ENCODE peak calls at places on chromosomes 4 and X, in four cellular contexts. One of them, this sample, is unnamed.

GRCh38 chr4:32425243-32425642 is 1705.1 kb downstream of the PCDH7 start:
- DNase-seq in spleen: no peak
- DNase-seq in choroid plexus epithelial cell: no peak
- DNase-seq in MM.1S: no peak
- DNase-seq in this sample: no peak

GRCh38 chr4:186587416-186588018 is 32.1 kb upstream of the MTNR1A start:
- DNase-seq in spleen: no peak
- DNase-seq in choroid plexus epithelial cell: peak
- DNase-seq in MM.1S: peak
- DNase-seq in this sample: peak

GRCh38 chr4:6562931-6563901 is 11.8 kb upstream of the MAN2B2 start:
- DNase-seq in spleen: no peak
- DNase-seq in choroid plexus epithelial cell: no peak
- DNase-seq in MM.1S: no peak
- DNase-seq in this sample: no peak

GRCh38 chr4:151173751-151174325 is 74.4 kb downstream of the RPS3A start:
- DNase-seq in spleen: no peak
- DNase-seq in choroid plexus epithelial cell: peak
- DNase-seq in MM.1S: no peak
- DNase-seq in this sample: peak

GRCh38 chrX:72029473-72030411 is 102.0 kb downstream of the RTL5 start:
- DNase-seq in spleen: no peak
- DNase-seq in choroid plexus epithelial cell: peak
- DNase-seq in MM.1S: no peak
- DNase-seq in this sample: peak

GRCh38 chr4:5747746-5748365 is 36.9 kb downstream of the EVC start:
- DNase-seq in spleen: no peak
- DNase-seq in choroid plexus epithelial cell: peak
- DNase-seq in MM.1S: no peak
- DNase-seq in this sample: peak

GRCh38 chrX:23505531-23506303 is 161.6 kb upstream of the PRDX4 start:
- DNase-seq in spleen: no peak
- DNase-seq in choroid plexus epithelial cell: no peak
- DNase-seq in MM.1S: no peak
- DNase-seq in this sample: no peak

GRCh38 chr4:56731857-56732256 is 50.8 kb upstream of the HOPX start:
- DNase-seq in spleen: no peak
- DNase-seq in choroid plexus epithelial cell: no peak
- DNase-seq in MM.1S: no peak
- DNase-seq in this sample: no peak

GRCh38 chr4:2273221-2273620 is 11.3 kb upstream of the MXD4 start:
- DNase-seq in spleen: peak
- DNase-seq in choroid plexus epithelial cell: no peak
- DNase-seq in MM.1S: no peak
- DNase-seq in this sample: no peak

GRCh38 chr4:28686618-28687017 is 1826.0 kb downstream of the STIM2 start:
- DNase-seq in spleen: peak
- DNase-seq in choroid plexus epithelial cell: peak
- DNase-seq in MM.1S: peak
- DNase-seq in this sample: peak

GRCh38 chr4:168449740-168450442 is 30.4 kb downstream of the DDX60L start:
- DNase-seq in spleen: no peak
- DNase-seq in choroid plexus epithelial cell: peak
- DNase-seq in MM.1S: no peak
- DNase-seq in this sample: peak

GRCh38 chrX:113512700-113513395 is 672.2 kb upstream of the AMOT start:
- DNase-seq in spleen: no peak
- DNase-seq in choroid plexus epithelial cell: peak
- DNase-seq in MM.1S: no peak
- DNase-seq in this sample: peak

GRCh38 chr4:100165809-100166208 is 24.5 kb downstream of the DDIT4L start:
- DNase-seq in spleen: no peak
- DNase-seq in choroid plexus epithelial cell: peak
- DNase-seq in MM.1S: no peak
- DNase-seq in this sample: no peak

GRCh38 chr4:40380647-40381046 is 45.5 kb downstream of the CHRNA9 start:
- DNase-seq in spleen: no peak
- DNase-seq in choroid plexus epithelial cell: no peak
- DNase-seq in MM.1S: no peak
- DNase-seq in this sample: no peak

GRCh38 chrX:27889878-27890277 is 82.1 kb downstream of the MAGEB10 start:
- DNase-seq in spleen: no peak
- DNase-seq in choroid plexus epithelial cell: no peak
- DNase-seq in MM.1S: no peak
- DNase-seq in this sample: no peak

GRCh38 chrX:98380106-98380505 is 1496.4 kb downstream of the RPA4 start:
- DNase-seq in spleen: no peak
- DNase-seq in choroid plexus epithelial cell: no peak
- DNase-seq in MM.1S: no peak
- DNase-seq in this sample: no peak

GRCh38 chr4:110361921-110362320 is 114.0 kb upstream of the ENPEP start:
- DNase-seq in spleen: no peak
- DNase-seq in choroid plexus epithelial cell: peak
- DNase-seq in MM.1S: no peak
- DNase-seq in this sample: peak

GRCh38 chr4:40916880-40917279 is 167.1 kb downstream of the NSUN7 start:
- DNase-seq in spleen: no peak
- DNase-seq in choroid plexus epithelial cell: peak
- DNase-seq in MM.1S: peak
- DNase-seq in this sample: peak

GRCh38 chr4:159238631-159239030 is 135.8 kb downstream of the RAPGEF2 start:
- DNase-seq in spleen: no peak
- DNase-seq in choroid plexus epithelial cell: no peak
- DNase-seq in MM.1S: no peak
- DNase-seq in this sample: no peak
- H3K4me3 ChIP-seq in spleen: no peak
- H3K4me3 ChIP-seq in choroid plexus epithelial cell: no peak
- H3K4me3 ChIP-seq in MM.1S: no peak
- H3K4me3 ChIP-seq in this sample: no peak

DNA sequence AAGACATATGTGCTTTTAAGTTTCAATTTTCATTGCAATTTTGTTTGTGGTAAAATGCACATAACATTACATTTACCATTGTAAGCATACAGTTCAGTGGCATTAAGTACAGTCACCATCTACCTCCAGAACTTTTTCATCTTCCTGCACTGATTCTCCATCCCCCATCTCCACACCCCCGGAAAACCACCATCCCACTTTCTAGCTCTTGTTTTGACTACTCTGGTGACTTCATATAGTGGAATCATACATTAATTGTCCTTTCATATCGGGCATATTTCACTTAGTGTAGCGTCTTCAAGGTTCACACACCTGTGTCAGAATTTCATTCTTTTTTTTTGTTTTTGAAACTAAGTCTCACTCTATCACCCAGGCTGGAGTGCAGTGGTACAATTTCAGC is 143.5 kb downstream of the GPR143 start:
- DNase-seq in spleen: no peak
- DNase-seq in choroid plexus epithelial cell: no peak
- DNase-seq in MM.1S: no peak
- DNase-seq in this sample: no peak
- TF ChIP-seq CTCF in spleen: no peak
- TF ChIP-seq CTCF in choroid plexus epithelial cell: no peak
- TF ChIP-seq CTCF in MM.1S: no peak
- TF ChIP-seq CTCF in this sample: no peak

DNA sequence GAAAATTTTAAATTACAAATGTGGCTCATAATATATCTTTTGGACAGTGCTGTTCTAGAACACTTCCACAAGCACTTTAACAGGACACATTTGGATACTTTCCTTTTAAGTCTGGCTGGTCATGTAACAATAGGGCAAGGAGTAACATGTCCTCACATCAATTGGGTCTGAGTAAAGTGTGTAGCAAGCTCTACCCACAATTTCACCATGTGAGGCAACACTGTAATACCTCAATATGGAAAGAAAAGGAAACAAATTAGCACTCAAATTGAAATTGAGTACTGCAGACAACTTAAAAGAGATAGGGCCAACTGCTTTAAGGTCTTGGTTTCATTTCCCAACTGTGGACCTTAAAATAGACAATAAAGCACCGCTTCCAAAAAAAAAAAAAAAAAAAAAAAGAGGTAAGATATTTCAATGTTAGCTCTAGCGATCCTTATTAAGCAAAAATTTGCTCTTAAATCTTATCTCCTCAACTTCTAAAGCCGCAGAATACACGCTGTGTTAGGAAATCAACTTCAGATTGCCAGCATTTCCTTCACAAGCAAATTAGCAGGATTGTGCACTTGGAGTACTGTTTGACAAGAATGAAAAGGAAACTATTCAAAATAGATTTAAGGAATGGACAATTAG is 1.7 kb downstream of the CASK start:
- DNase-seq in spleen: no peak
- DNase-seq in choroid plexus epithelial cell: peak
- DNase-seq in MM.1S: peak
- DNase-seq in this sample: peak
- H3K4me3 ChIP-seq in spleen: peak
- H3K4me3 ChIP-seq in choroid plexus epithelial cell: peak
- H3K4me3 ChIP-seq in MM.1S: peak
- H3K4me3 ChIP-seq in this sample: peak

DNA sequence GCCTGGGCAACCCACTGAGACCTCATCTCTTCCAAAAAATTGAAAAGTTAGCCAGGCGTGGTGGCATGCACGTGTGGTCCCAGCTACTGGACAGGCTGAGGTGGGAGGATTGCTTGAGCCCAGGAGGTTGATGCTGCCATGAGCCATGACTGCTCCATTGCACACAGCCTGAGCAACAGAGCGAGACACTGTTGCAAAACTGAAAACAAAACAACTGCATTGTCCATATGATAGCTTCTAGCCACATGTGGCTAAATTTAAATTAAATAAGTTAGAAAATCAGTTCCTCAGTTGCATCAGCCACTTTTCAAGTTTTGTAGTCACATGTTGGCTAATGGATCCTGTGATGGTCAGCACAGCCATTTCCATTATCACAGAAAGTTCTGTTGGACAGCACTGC is 67.9 kb downstream of the GAB1 start:
- DNase-seq in spleen: no peak
- DNase-seq in choroid plexus epithelial cell: peak
- DNase-seq in MM.1S: peak
- DNase-seq in this sample: no peak
- TF ChIP-seq CTCF in spleen: no peak
- TF ChIP-seq CTCF in choroid plexus epithelial cell: no peak
- TF ChIP-seq CTCF in MM.1S: no peak
- TF ChIP-seq CTCF in this sample: no peak

GRCh38 chr4:48138936-48139335 is 4.9 kb upstream of the TXK start:
- DNase-seq in spleen: no peak
- DNase-seq in choroid plexus epithelial cell: no peak
- DNase-seq in MM.1S: peak
- DNase-seq in this sample: no peak
- H3K4me3 ChIP-seq in spleen: no peak
- H3K4me3 ChIP-seq in choroid plexus epithelial cell: no peak
- H3K4me3 ChIP-seq in MM.1S: no peak
- H3K4me3 ChIP-seq in this sample: no peak

DNA sequence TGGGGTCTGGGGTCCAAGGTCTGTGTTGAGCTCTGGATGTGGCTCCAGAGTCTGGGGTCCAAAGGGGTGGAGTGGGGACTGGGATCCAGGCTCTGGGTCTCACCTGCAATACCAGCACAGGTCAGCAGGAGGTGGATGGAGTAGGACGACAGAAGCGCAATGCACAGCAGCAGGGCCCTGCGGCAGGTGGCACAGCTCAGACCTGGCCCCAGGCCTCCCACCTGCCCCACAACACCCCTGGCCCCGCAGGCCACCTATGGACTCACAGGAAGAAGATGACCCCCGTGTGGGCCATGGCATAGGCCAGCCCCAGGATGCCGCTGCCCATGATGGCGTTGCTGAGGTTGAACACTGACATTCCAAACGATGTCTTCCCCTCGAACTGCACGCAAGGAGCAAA is 3.4 kb downstream of the SLC38A5 start:
- DNase-seq in spleen: peak
- DNase-seq in choroid plexus epithelial cell: no peak
- DNase-seq in MM.1S: no peak
- DNase-seq in this sample: no peak
- TF ChIP-seq CTCF in spleen: no peak
- TF ChIP-seq CTCF in choroid plexus epithelial cell: peak
- TF ChIP-seq CTCF in MM.1S: peak
- TF ChIP-seq CTCF in this sample: peak

DNA sequence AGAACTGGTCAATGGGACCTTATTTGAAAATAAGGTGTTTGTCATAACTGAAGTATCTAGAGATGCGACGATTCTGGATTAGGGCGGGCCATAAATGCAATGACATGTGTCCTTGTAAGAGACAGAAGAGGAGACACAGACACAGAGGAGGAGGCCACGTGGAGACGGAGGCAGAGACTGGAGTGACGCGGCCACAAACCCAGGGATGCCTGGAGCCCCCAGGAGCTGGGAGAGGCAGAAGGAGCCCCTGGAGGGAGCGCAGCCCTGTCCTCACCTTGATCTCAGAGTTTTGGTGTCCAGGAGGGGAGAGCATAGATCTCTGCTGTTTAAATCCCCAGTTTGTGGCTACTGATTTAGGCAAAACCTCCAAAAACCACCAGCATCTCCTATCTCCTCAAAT is 5.0 kb downstream of the GTPBP6 start:
- DNase-seq in spleen: peak
- DNase-seq in choroid plexus epithelial cell: no peak
- DNase-seq in MM.1S: no peak
- DNase-seq in this sample: no peak
- H3K4me3 ChIP-seq in spleen: no peak
- H3K4me3 ChIP-seq in choroid plexus epithelial cell: no peak
- H3K4me3 ChIP-seq in MM.1S: no peak
- H3K4me3 ChIP-seq in this sample: no peak

GRCh38 chrX:41333994-41334865 is at the start of gene DDX3X:
- DNase-seq in spleen: peak
- DNase-seq in choroid plexus epithelial cell: peak
- DNase-seq in MM.1S: peak
- DNase-seq in this sample: peak
- TF ChIP-seq CTCF in spleen: peak
- TF ChIP-seq CTCF in choroid plexus epithelial cell: peak
- TF ChIP-seq CTCF in MM.1S: no peak
- TF ChIP-seq CTCF in this sample: peak

GRCh38 chr4:1216869-1217294 is 32.0 kb downstream of the CTBP1 start:
- DNase-seq in spleen: peak
- DNase-seq in choroid plexus epithelial cell: no peak
- DNase-seq in MM.1S: no peak
- DNase-seq in this sample: no peak

GRCh38 chr4:1214101-1215095 is 34.5 kb downstream of the CTBP1 start:
- DNase-seq in spleen: no peak
- DNase-seq in choroid plexus epithelial cell: no peak
- DNase-seq in MM.1S: no peak
- DNase-seq in this sample: no peak

GRCh38 chr4:1215347-1216075 is 33.4 kb downstream of the CTBP1 start:
- DNase-seq in spleen: no peak
- DNase-seq in choroid plexus epithelial cell: peak
- DNase-seq in MM.1S: peak
- DNase-seq in this sample: peak

GRCh38 chr4:1217366-1217765 is 31.6 kb downstream of the CTBP1 start:
- DNase-seq in spleen: no peak
- DNase-seq in choroid plexus epithelial cell: no peak
- DNase-seq in MM.1S: no peak
- DNase-seq in this sample: no peak

DNA sequence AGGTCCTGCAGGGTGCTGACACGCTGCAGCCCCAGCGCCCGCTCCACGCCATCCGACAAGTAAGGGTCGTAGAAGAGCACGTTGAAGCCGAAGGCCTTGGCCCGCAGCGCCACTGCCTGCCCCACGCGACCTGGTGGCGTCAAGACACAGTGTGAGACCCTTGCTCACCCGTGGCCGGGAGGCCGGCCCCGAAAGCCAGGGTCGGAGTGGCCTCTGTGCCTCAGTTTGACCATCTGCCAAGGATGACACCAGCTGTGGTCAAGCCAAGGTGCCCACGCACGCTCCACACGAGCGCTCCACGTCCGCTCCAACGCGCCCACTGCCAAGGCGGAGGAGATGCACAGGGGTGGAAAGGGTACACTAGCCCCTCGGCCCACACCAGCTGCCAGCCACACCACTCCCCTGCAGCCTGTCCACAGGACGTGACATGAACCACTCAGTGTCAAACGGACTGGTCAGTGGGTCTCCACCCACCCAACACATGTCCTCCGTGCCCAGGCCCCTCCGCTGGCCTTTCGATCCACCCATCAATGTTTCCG is 32.8 kb downstream of the CTBP1 start:
- DNase-seq in spleen: no peak
- DNase-seq in choroid plexus epithelial cell: no peak
- DNase-seq in MM.1S: no peak
- DNase-seq in this sample: no peak
- H3K4me3 ChIP-seq in spleen: no peak
- H3K4me3 ChIP-seq in choroid plexus epithelial cell: no peak
- H3K4me3 ChIP-seq in MM.1S: peak
- H3K4me3 ChIP-seq in this sample: no peak